ENCODE peak calls at places on chromosome 11, in five cellular contexts. B is substantia nigra, I is mesendoderm, L is uterus, Q is small intestine. O is an unnamed sample.

GRCh38 chr11:70128435-70128906 is 50.4 kb downstream of the ANO1 start:
- DNase-seq in B (no peak), I (peak), L (no peak), Q (no peak), O (no peak)

GRCh38 chr11:7555067-7555699 is 41.4 kb downstream of the PPFIBP2 start:
- DNase-seq in B (peak), I (no peak), L (no peak), Q (peak), O (no peak)

GRCh38 chr11:86456075-86456939 is 81.6 kb downstream of the CCDC81 start:
- DNase-seq in B (peak), I (peak), L (peak), Q (peak), O (no peak)

GRCh38 chr11:72584293-72584921 is 89.8 kb downstream of the PDE2A start:
- DNase-seq in B (peak), I (peak), L (no peak), Q (no peak), O (no peak)

GRCh38 chr11:45833761-45834160 is 13.5 kb upstream of the CRY2 start:
- DNase-seq in B (no peak), I (no peak), L (no peak), Q (no peak), O (no peak)

GRCh38 chr11:31690516-31690915 is 120.6 kb downstream of the PAX6 start:
- DNase-seq in B (no peak), I (no peak), L (no peak), Q (no peak), O (no peak)

GRCh38 chr11:70734379-70734778 is 336.1 kb downstream of the CTTN start:
- DNase-seq in B (no peak), I (no peak), L (no peak), Q (no peak), O (no peak)

GRCh38 chr11:8268530-8269461 is 5.1 kb upstream of the LMO1 start:
- DNase-seq in B (no peak), I (peak), L (peak), Q (no peak), O (no peak)

GRCh38 chr11:63670738-63671321 is 346 bp downstream of the ATL3 start:
- DNase-seq in B (peak), I (peak), L (peak), Q (peak), O (no peak)

GRCh38 chr11:43969543-43969942 is 27.1 kb downstream of the C11orf96 start:
- DNase-seq in B (no peak), I (no peak), L (no peak), Q (no peak), O (no peak)

GRCh38 chr11:57648791-57649735 is 649 bp downstream of the YPEL4 start:
- DNase-seq in B (peak), I (peak), L (no peak), Q (no peak), O (no peak)

GRCh38 chr11:45900916-45901617 is 6.0 kb downstream of the FREY1 start:
- DNase-seq in B (peak), I (no peak), L (peak), Q (no peak), O (no peak)

GRCh38 chr11:106998126-106998525 is 20.1 kb downstream of the GUCY1A2 start:
- DNase-seq in B (no peak), I (peak), L (no peak), Q (no peak), O (no peak)

GRCh38 chr11:3022300-3022967 is 30.3 kb upstream of the NAP1L4 start:
- DNase-seq in B (no peak), I (peak), L (no peak), Q (no peak), O (no peak)
- H3K27ac ChIP-seq in B (peak), I (no peak), L (no peak), Q (no peak), O (peak)

GRCh38 chr11:18012906-18013781 is at the start of gene SERGEF:
- DNase-seq in B (peak), I (peak), L (peak), Q (peak), O (peak)

GRCh38 chr11:18014876-18015275 is 2.0 kb upstream of the SERGEF start:
- DNase-seq in B (no peak), I (no peak), L (no peak), Q (no peak), O (no peak)

GRCh38 chr11:18011633-18012313 is 1.1 kb downstream of the SERGEF start:
- DNase-seq in B (no peak), I (no peak), L (no peak), Q (no peak), O (no peak)

GRCh38 chr11:18012314-18012905 is 437 bp downstream of the SERGEF start:
- DNase-seq in B (no peak), I (peak), L (no peak), Q (peak), O (no peak)

DNA sequence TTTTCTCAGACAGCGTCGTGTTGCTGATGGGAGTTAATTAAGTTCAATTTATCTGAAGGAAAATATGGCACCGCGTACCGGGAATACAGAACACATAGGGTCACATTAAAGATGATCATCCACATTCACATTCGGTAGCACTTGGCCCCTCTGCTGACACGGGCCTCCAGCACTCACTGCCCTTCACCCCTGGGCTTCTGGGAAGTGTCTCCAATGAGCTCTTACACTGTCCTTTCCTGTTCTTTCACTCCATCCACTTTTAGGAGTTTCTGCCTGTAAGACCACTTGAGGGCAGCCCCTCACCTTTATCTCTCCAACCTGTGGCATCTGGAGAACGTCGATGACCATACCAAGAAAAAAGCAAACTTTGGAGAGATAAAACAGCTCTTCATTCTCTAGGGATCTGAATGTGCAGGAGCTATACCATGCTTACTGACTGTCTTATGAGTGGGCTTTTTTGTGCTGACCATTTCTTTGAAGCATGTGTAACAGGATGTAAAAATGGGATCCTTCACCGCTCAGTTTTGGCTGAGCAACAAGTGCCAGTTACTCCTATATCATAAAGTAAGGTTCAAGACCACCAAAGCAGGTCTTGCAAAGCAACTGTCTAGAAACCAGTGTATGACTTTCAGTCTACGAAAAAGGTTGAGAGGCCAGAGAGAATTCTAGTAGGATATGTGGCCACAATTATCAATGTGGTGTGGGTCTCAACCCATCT is 1.1 kb upstream of the SERGEF start:
- DNase-seq in B (no peak), I (peak), L (no peak), Q (no peak), O (no peak)
- H3K27ac ChIP-seq in B (peak), I (no peak), L (peak), Q (peak), O (peak)

GRCh38 chr11:35171226-35171625 is 32.3 kb downstream of the CD44 start:
- DNase-seq in B (no peak), I (peak), L (no peak), Q (no peak), O (no peak)
- H3K27ac ChIP-seq in B (no peak), I (no peak), L (peak), Q (no peak), O (peak)

GRCh38 chr11:10460611-10461275 is 5.7 kb downstream of the AMPD3 start:
- DNase-seq in B (no peak), I (no peak), L (no peak), Q (no peak), O (no peak)

GRCh38 chr11:10461276-10461790 is 6.3 kb downstream of the AMPD3 start:
- DNase-seq in B (no peak), I (no peak), L (no peak), Q (no peak), O (no peak)

GRCh38 chr11:10456519-10456918 is 1.5 kb downstream of the AMPD3 start:
- DNase-seq in B (no peak), I (peak), L (no peak), Q (no peak), O (no peak)

GRCh38 chr11:10457901-10458300 is 2.8 kb downstream of the AMPD3 start:
- DNase-seq in B (no peak), I (no peak), L (no peak), Q (no peak), O (no peak)

GRCh38 chr11:10459029-10459970 is 4.2 kb downstream of the AMPD3 start:
- DNase-seq in B (no peak), I (peak), L (no peak), Q (peak), O (no peak)
- H3K27ac ChIP-seq in B (peak), I (no peak), L (no peak), Q (peak), O (no peak)

GRCh38 chr11:128291835-128292234 is 295.5 kb downstream of the ETS1 start:
- DNase-seq in B (no peak), I (no peak), L (no peak), Q (peak), O (no peak)
- H3K27ac ChIP-seq in B (no peak), I (no peak), L (no peak), Q (peak), O (no peak)

DNA sequence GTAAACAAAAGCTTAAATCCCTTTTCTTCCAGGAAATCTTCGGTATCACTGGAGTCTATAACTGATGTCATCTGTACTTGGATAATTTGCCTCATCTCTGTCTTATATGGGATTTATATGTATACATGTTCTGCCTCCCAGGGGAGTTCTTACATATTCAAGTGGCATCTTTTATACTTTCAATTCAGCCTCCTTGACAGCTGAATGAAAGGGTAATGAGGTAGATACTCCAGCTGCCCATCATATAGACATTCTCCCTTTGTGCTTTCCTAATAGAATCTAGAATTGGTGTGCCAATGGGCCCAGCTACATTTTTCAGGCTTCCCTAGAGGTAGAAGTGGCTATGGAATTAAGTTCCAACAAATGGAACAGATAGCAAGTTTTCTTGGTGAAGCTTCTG is 223.8 kb downstream of the LRRC4C start:
- DNase-seq in B (no peak), I (no peak), L (no peak), Q (no peak), O (no peak)
- H3K27ac ChIP-seq in B (no peak), I (no peak), L (no peak), Q (no peak), O (no peak)

DNA sequence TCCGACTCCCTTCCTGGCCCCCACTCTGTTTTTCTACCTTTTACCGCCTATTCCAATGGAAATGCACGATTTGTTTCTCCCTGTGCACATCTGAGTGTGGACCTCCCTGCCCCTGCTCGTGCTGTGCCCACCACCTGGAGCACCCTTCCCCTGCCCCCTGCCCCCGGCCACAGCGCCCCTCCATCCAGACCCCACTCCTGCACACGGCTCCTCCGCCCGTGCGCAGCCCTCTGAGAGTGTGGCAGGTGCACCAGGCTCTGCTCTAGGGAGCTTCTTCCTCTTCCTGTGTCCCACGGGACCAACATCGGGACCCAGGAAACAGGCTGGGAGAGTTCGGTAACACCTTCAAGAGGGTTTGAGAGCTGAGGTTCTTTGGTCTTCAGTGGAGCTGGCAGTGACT is 62.9 kb downstream of the LRP5 start:
- DNase-seq in B (no peak), I (no peak), L (no peak), Q (no peak), O (no peak)
- H3K27ac ChIP-seq in B (no peak), I (no peak), L (peak), Q (no peak), O (no peak)

DNA sequence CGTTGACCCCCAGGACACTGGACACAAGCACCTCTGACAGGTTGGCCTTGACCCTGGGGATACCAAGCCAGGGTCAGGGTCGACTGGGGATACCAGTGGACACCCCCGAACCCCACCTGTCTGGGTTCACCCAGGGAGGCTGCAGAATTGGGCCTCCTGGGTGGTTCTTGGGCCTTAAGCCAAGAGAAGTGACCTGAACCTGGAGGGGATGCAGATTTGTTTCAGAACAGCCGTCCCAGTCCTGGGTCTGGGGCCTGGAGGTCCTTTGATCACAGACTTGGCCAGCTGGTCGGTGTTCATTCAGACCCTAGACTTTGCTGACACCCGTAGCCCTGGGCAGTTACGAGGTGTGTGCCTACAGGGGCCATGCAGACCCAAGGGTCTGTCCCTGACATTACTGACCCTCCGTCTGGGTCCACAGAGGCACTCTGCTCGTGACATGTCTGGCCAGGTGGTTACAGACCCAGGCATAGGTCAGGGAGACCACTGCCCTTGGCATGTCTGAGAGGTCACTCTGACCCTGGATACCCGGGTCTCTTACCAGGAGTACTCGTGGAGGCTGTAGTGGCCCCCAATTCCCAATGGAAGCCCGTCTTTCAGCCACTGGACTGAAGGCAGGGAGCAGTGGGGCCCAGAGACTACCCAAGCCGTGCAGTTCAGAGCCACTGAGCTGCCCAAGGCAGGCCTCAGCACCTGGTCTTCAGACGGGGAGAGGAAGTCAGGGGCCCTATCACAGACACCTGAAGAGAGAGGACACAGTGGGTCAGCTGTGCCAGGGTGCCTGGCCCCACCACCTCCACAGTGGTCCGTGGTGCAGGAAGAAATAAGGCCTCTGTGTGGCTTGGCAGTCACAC is 6.4 kb downstream of the SIGIRR start:
- DNase-seq in B (no peak), I (no peak), L (no peak), Q (no peak), O (no peak)
- H3K27ac ChIP-seq in B (no peak), I (no peak), L (no peak), Q (no peak), O (no peak)

O was measured in epithelial cell of prostate.